ENCODE peak calls at places on chromosome X, in six cellular contexts. D is stimulated activated CD8-positive, alpha-beta memory T cell treated with anti-CD3 and anti-CD28 coated beads, Interleukin-12 subunit alpha, Interleukin-12 subunit beta, amount 100 ng/mL, for 4 hours; V is natural killer cell treated with Interleukin-12 subunit alpha and Interleukin-12 subunit beta and Interleukin-15 and Interleukin-18, amount 100 ng/mL, for 72 hours; C is spleen; G is CD4-positive, alpha-beta memory T cell; K is skeletal muscle cell. B is an unnamed sample.

GRCh38 chrX:20527041-20527440 is 260.3 kb upstream of the RPS6KA3 start:
- DNase-seq in D (no peak), V (no peak), C (no peak), G (no peak), K (no peak), B (no peak)

GRCh38 chrX:114152801-114153200 is 431.1 kb upstream of the HTR2C start:
- DNase-seq in D (no peak), V (no peak), C (no peak), G (no peak), K (no peak), B (no peak)

GRCh38 chrX:43239356-43239755 is 416.7 kb upstream of the MAOA start:
- DNase-seq in D (no peak), V (no peak), C (no peak), G (no peak), K (no peak), B (no peak)

GRCh38 chrX:15946783-15947550 is 92.4 kb upstream of the AP1S2 start:
- DNase-seq in D (no peak), V (no peak), C (no peak), G (no peak), K (peak; percentile 67), B (no peak)

GRCh38 chrX:45009371-45010000 is 136.5 kb downstream of the KDM6A start:
- DNase-seq in D (no peak), V (no peak), C (no peak), G (no peak), K (no peak), B (no peak)

GRCh38 chrX:43868791-43869190 is 13.5 kb downstream of the MAOB start:
- DNase-seq in D (no peak), V (no peak), C (no peak), G (no peak), K (no peak), B (no peak)

GRCh38 chrX:110397353-110397752 is 38.7 kb downstream of the RTL9 start:
- DNase-seq in D (no peak), V (no peak), C (no peak), G (no peak), K (no peak), B (no peak)

GRCh38 chrX:16114640-16115039 is 8.7 kb upstream of the GRPR start:
- DNase-seq in D (no peak), V (no peak), C (no peak), G (no peak), K (peak; percentile 93), B (no peak)

GRCh38 chrX:137297167-137297566 is 263.4 kb upstream of the GPR101 start:
- DNase-seq in D (no peak), V (no peak), C (no peak), G (no peak), K (no peak), B (no peak)

GRCh38 chrX:103367502-103367901 is 8.8 kb upstream of the BEX3 start:
- DNase-seq in D (no peak), V (no peak), C (no peak), G (no peak), K (no peak), B (no peak)

GRCh38 chrX:134633832-134634231 is 24.4 kb downstream of the PLAC1 start:
- DNase-seq in D (no peak), V (no peak), C (no peak), G (no peak), K (no peak), B (no peak)

GRCh38 chrX:24479924-24480722 is 15.0 kb downstream of the PDK3 start:
- DNase-seq in D (peak; percentile 42), V (peak; percentile 80), C (peak; percentile 83), G (peak; percentile 77), K (no peak), B (no peak)

GRCh38 chrX:41412261-41413167 is 34.6 kb upstream of the NYX start:
- DNase-seq in D (no peak), V (no peak), C (no peak), G (peak; percentile 3), K (no peak), B (no peak)

GRCh38 chrX:26649534-26649933 is 433.6 kb downstream of the MAGEB5 start:
- DNase-seq in D (no peak), V (no peak), C (no peak), G (peak; percentile 16), K (no peak), B (no peak)

GRCh38 chrX:47283015-47283771 is 50.4 kb downstream of the USP11 start:
- DNase-seq in D (no peak), V (no peak), C (no peak), G (no peak), K (peak; percentile 19), B (no peak)

GRCh38 chrX:703466-704210 is 73.0 kb downstream of the SHOX start:
- DNase-seq in D (no peak), V (no peak), C (no peak), G (no peak), K (no peak), B (no peak)

GRCh38 chrX:119919835-119920585 is 23.5 kb downstream of the NKAP start:
- DNase-seq in D (no peak), V (no peak), C (no peak), G (no peak), K (no peak), B (no peak)